ENCODE peak calls at places on chromosomes 13 and 19, in seven cellular contexts. One of them, this sample, is unnamed. For H3K4me1, the result is how much of the 10 kb centered on the place peaks cover.

GRCh38 chr19:11008111-11008510 is 47.3 kb downstream of the SMARCA4 start:
- DNase-seq in IMR-90: no peak
- DNase-seq in H9: no peak
- DNase-seq in mesenchymal stem cell: no peak
- DNase-seq in H1: no peak
- DNase-seq in neuronal stem cell: no peak
- DNase-seq in trophoblast cell: peak
- DNase-seq in this sample: no peak

GRCh38 chr19:23203841-23204344 is 46.3 kb downstream of the ZNF724 start:
- DNase-seq in IMR-90: no peak
- DNase-seq in neuronal stem cell: no peak
- DNase-seq in H9: peak
- DNase-seq in H1: no peak
- DNase-seq in trophoblast cell: no peak
- DNase-seq in mesenchymal stem cell: no peak
- DNase-seq in this sample: no peak

GRCh38 chr13:98416408-98416807 is 160.5 kb downstream of the STK24 start:
- DNase-seq in neuronal stem cell: no peak
- DNase-seq in IMR-90: no peak
- DNase-seq in trophoblast cell: peak
- DNase-seq in H9: no peak
- DNase-seq in mesenchymal stem cell: no peak
- DNase-seq in H1: no peak
- DNase-seq in this sample: no peak

GRCh38 chr13:31073859-31074718 is 87.6 kb downstream of the HSPH1 start:
- DNase-seq in mesenchymal stem cell: peak
- DNase-seq in H1: no peak
- DNase-seq in neuronal stem cell: peak
- DNase-seq in H9: no peak
- DNase-seq in IMR-90: peak
- DNase-seq in trophoblast cell: no peak
- DNase-seq in this sample: peak

GRCh38 chr13:114057131-114058050 is 75.0 kb downstream of the RASA3 start:
- DNase-seq in H9: no peak
- DNase-seq in mesenchymal stem cell: no peak
- DNase-seq in neuronal stem cell: no peak
- DNase-seq in trophoblast cell: no peak
- DNase-seq in IMR-90: no peak
- DNase-seq in H1: no peak
- DNase-seq in this sample: no peak

GRCh38 chr13:98586400-98587144 is 9.7 kb upstream of the STK24 start:
- DNase-seq in neuronal stem cell: no peak
- DNase-seq in H1: no peak
- DNase-seq in H9: no peak
- DNase-seq in mesenchymal stem cell: no peak
- DNase-seq in trophoblast cell: no peak
- DNase-seq in IMR-90: no peak
- DNase-seq in this sample: no peak

GRCh38 chr19:2469102-2469914 is 6.6 kb upstream of the GADD45B start:
- DNase-seq in IMR-90: peak
- DNase-seq in trophoblast cell: peak
- DNase-seq in neuronal stem cell: no peak
- DNase-seq in mesenchymal stem cell: peak
- DNase-seq in H9: peak
- DNase-seq in H1: no peak
- DNase-seq in this sample: peak

GRCh38 chr13:66099825-66100224 is 1130.3 kb downstream of the PCDH9 start:
- DNase-seq in IMR-90: no peak
- DNase-seq in neuronal stem cell: no peak
- DNase-seq in trophoblast cell: no peak
- DNase-seq in H1: no peak
- DNase-seq in mesenchymal stem cell: no peak
- DNase-seq in H9: no peak
- DNase-seq in this sample: no peak

GRCh38 chr13:110129539-110130186 is 177.3 kb downstream of the COL4A1 start:
- DNase-seq in mesenchymal stem cell: no peak
- DNase-seq in IMR-90: no peak
- DNase-seq in neuronal stem cell: no peak
- DNase-seq in H1: no peak
- DNase-seq in trophoblast cell: no peak
- DNase-seq in H9: no peak
- DNase-seq in this sample: no peak

GRCh38 chr19:991174-991931 is 7.2 kb downstream of the WDR18 start:
- DNase-seq in trophoblast cell: peak
- DNase-seq in H1: peak
- DNase-seq in IMR-90: peak
- DNase-seq in H9: peak
- DNase-seq in mesenchymal stem cell: peak
- DNase-seq in neuronal stem cell: no peak
- DNase-seq in this sample: peak

GRCh38 chr13:46795321-46795720 is 1.6 kb downstream of the ESD start:
- DNase-seq in mesenchymal stem cell: no peak
- DNase-seq in trophoblast cell: no peak
- DNase-seq in H1: no peak
- DNase-seq in H9: no peak
- DNase-seq in neuronal stem cell: no peak
- DNase-seq in IMR-90: no peak
- DNase-seq in this sample: peak

GRCh38 chr19:1104452-1105216 is 840 bp downstream of the GPX4 start:
- DNase-seq in trophoblast cell: peak
- DNase-seq in H9: peak
- DNase-seq in mesenchymal stem cell: peak
- DNase-seq in neuronal stem cell: peak
- DNase-seq in IMR-90: peak
- DNase-seq in H1: peak
- DNase-seq in this sample: peak

GRCh38 chr19:41626278-41626677 is 596 bp downstream of the CEACAM4 start:
- DNase-seq in IMR-90: no peak
- DNase-seq in mesenchymal stem cell: no peak
- DNase-seq in neuronal stem cell: no peak
- DNase-seq in H1: no peak
- DNase-seq in H9: no peak
- DNase-seq in trophoblast cell: no peak
- DNase-seq in this sample: no peak
- H4K8ac ChIP-seq in IMR-90: no peak
- H4K8ac ChIP-seq in mesenchymal stem cell: no peak
- H4K8ac ChIP-seq in neuronal stem cell: no peak
- H4K8ac ChIP-seq in H1: no peak
- H4K8ac ChIP-seq in H9: no peak
- H4K8ac ChIP-seq in trophoblast cell: no peak
- H4K8ac ChIP-seq in this sample: no peak

GRCh38 chr19:13031917-13032623 is 36.8 kb downstream of the NFIX start:
- DNase-seq in mesenchymal stem cell: no peak
- DNase-seq in H1: no peak
- DNase-seq in neuronal stem cell: no peak
- DNase-seq in trophoblast cell: no peak
- DNase-seq in H9: no peak
- DNase-seq in IMR-90: peak
- DNase-seq in this sample: no peak

GRCh38 chr19:13032837-13033236 is 37.6 kb downstream of the NFIX start:
- DNase-seq in IMR-90: no peak
- DNase-seq in H9: no peak
- DNase-seq in neuronal stem cell: no peak
- DNase-seq in trophoblast cell: no peak
- DNase-seq in H1: no peak
- DNase-seq in mesenchymal stem cell: no peak
- DNase-seq in this sample: no peak

GRCh38 chr19:13034636-13035035 is 39.4 kb downstream of the NFIX start:
- DNase-seq in IMR-90: no peak
- DNase-seq in H1: no peak
- DNase-seq in H9: no peak
- DNase-seq in trophoblast cell: no peak
- DNase-seq in mesenchymal stem cell: no peak
- DNase-seq in neuronal stem cell: no peak
- DNase-seq in this sample: no peak

GRCh38 chr19:13033819-13034611 is 38.7 kb downstream of the NFIX start:
- DNase-seq in H1: peak
- DNase-seq in mesenchymal stem cell: peak
- DNase-seq in trophoblast cell: peak
- DNase-seq in H9: peak
- DNase-seq in neuronal stem cell: no peak
- DNase-seq in IMR-90: peak
- DNase-seq in this sample: peak

GRCh38 chr19:13033244-13033643 is 38.0 kb downstream of the NFIX start:
- DNase-seq in H1: no peak
- DNase-seq in neuronal stem cell: no peak
- DNase-seq in trophoblast cell: no peak
- DNase-seq in mesenchymal stem cell: no peak
- DNase-seq in IMR-90: no peak
- DNase-seq in H9: no peak
- DNase-seq in this sample: no peak
- H3K4me1 ChIP-seq in H1: under half
- H3K4me1 ChIP-seq in neuronal stem cell: under half
- H3K4me1 ChIP-seq in trophoblast cell: under half
- H3K4me1 ChIP-seq in mesenchymal stem cell: under half
- H3K4me1 ChIP-seq in IMR-90: under half
- H3K4me1 ChIP-seq in H9: under half
- H3K4me1 ChIP-seq in this sample: under half

GRCh38 chr19:58398545-58398944 is 3.1 kb downstream of the RNF225 start:
- DNase-seq in neuronal stem cell: no peak
- DNase-seq in mesenchymal stem cell: no peak
- DNase-seq in H1: no peak
- DNase-seq in trophoblast cell: no peak
- DNase-seq in IMR-90: no peak
- DNase-seq in H9: no peak
- DNase-seq in this sample: no peak

GRCh38 chr19:58401825-58402433 is 6.5 kb downstream of the RNF225 start:
- DNase-seq in neuronal stem cell: no peak
- DNase-seq in IMR-90: no peak
- DNase-seq in H1: no peak
- DNase-seq in mesenchymal stem cell: no peak
- DNase-seq in H9: no peak
- DNase-seq in trophoblast cell: no peak
- DNase-seq in this sample: no peak

GRCh38 chr19:58399903-58400637 is 4.6 kb downstream of the RNF225 start:
- DNase-seq in H1: no peak
- DNase-seq in IMR-90: no peak
- DNase-seq in neuronal stem cell: no peak
- DNase-seq in trophoblast cell: no peak
- DNase-seq in H9: peak
- DNase-seq in mesenchymal stem cell: no peak
- DNase-seq in this sample: no peak

GRCh38 chr19:58400916-58401824 is 5.7 kb downstream of the RNF225 start:
- DNase-seq in H1: peak
- DNase-seq in trophoblast cell: peak
- DNase-seq in IMR-90: peak
- DNase-seq in mesenchymal stem cell: peak
- DNase-seq in neuronal stem cell: peak
- DNase-seq in H9: peak
- DNase-seq in this sample: peak

GRCh38 chr19:58400638-58400915 is 5.1 kb downstream of the RNF225 start:
- DNase-seq in IMR-90: no peak
- DNase-seq in trophoblast cell: no peak
- DNase-seq in H1: no peak
- DNase-seq in H9: no peak
- DNase-seq in mesenchymal stem cell: no peak
- DNase-seq in neuronal stem cell: no peak
- DNase-seq in this sample: no peak
- H3K9ac ChIP-seq in IMR-90: peak
- H3K9ac ChIP-seq in trophoblast cell: no peak
- H3K9ac ChIP-seq in H1: no peak
- H3K9ac ChIP-seq in H9: no peak
- H3K9ac ChIP-seq in mesenchymal stem cell: peak
- H3K9ac ChIP-seq in neuronal stem cell: peak
- H3K9ac ChIP-seq in this sample: peak

GRCh38 chr19:45608948-45609347 is 6.9 kb upstream of the GPR4 start:
- DNase-seq in IMR-90: no peak
- DNase-seq in H9: no peak
- DNase-seq in neuronal stem cell: no peak
- DNase-seq in mesenchymal stem cell: no peak
- DNase-seq in trophoblast cell: no peak
- DNase-seq in H1: no peak
- DNase-seq in this sample: no peak

GRCh38 chr19:45615795-45616708 is 14.0 kb upstream of the GPR4 start:
- DNase-seq in trophoblast cell: peak
- DNase-seq in H9: peak
- DNase-seq in IMR-90: peak
- DNase-seq in H1: peak
- DNase-seq in mesenchymal stem cell: peak
- DNase-seq in neuronal stem cell: peak
- DNase-seq in this sample: peak

GRCh38 chr19:45616709-45617027 is 14.7 kb upstream of the GPR4 start:
- DNase-seq in mesenchymal stem cell: no peak
- DNase-seq in H1: no peak
- DNase-seq in IMR-90: no peak
- DNase-seq in neuronal stem cell: no peak
- DNase-seq in H9: peak
- DNase-seq in trophoblast cell: no peak
- DNase-seq in this sample: no peak

DNA sequence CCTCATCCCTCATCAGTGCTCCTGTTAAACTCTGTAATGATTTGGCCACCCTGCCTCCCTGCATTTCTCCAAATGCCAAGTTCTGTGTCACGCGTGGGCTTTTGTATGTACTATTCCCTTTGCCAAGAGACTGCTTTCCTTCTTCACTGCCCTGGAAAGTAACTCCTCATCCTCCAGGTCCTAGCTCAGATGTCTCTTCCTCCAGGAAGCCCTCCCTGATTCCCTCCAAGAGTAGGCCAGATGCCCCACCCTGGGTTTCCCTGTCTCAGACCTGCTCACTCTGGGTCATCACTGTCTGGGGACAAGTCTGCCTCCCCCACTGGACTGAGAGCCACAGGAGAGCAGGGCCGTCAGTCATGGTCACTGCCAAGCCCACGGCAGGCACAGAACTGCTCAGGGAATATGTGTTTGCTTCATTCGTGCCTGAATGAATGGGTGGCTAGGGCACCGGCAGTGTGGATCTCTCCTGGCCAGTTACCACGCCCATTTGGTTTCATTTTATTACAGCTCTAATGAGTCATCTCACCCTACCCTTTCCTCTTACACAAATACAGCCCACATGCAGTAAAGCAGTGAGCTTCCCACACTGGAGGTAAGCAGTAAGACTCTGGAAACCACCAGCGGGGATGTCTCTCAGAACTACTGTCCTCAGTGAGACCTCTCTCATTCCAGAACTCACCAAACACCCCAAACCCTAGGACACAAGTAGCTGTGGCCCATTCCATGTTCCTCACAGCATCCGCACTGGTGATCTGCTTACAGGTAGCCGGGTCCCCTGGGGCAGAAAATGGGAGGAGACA is 12.1 kb upstream of the GPR4 start:
- DNase-seq in H1: no peak
- DNase-seq in mesenchymal stem cell: peak
- DNase-seq in IMR-90: peak
- DNase-seq in neuronal stem cell: no peak
- DNase-seq in H9: no peak
- DNase-seq in trophoblast cell: peak
- DNase-seq in this sample: no peak
- H4K8ac ChIP-seq in H1: no peak
- H4K8ac ChIP-seq in mesenchymal stem cell: no peak
- H4K8ac ChIP-seq in IMR-90: no peak
- H4K8ac ChIP-seq in neuronal stem cell: no peak
- H4K8ac ChIP-seq in H9: no peak
- H4K8ac ChIP-seq in trophoblast cell: no peak
- H4K8ac ChIP-seq in this sample: no peak

GRCh38 chr19:3679138-3679537 is 21.1 kb downstream of the PIP5K1C start:
- DNase-seq in H9: no peak
- DNase-seq in neuronal stem cell: no peak
- DNase-seq in mesenchymal stem cell: no peak
- DNase-seq in trophoblast cell: no peak
- DNase-seq in H1: no peak
- DNase-seq in IMR-90: no peak
- DNase-seq in this sample: no peak
- H3K4me1 ChIP-seq in H9: under half
- H3K4me1 ChIP-seq in neuronal stem cell: under half
- H3K4me1 ChIP-seq in mesenchymal stem cell: half or more
- H3K4me1 ChIP-seq in trophoblast cell: under half
- H3K4me1 ChIP-seq in H1: under half
- H3K4me1 ChIP-seq in IMR-90: under half
- H3K4me1 ChIP-seq in this sample: under half

GRCh38 chr19:45884682-45885555 is 1.0 kb downstream of the IRF2BP1 start:
- DNase-seq in IMR-90: no peak
- DNase-seq in H9: peak
- DNase-seq in trophoblast cell: peak
- DNase-seq in neuronal stem cell: no peak
- DNase-seq in H1: no peak
- DNase-seq in mesenchymal stem cell: no peak
- DNase-seq in this sample: peak
- H3K9ac ChIP-seq in IMR-90: no peak
- H3K9ac ChIP-seq in H9: no peak
- H3K9ac ChIP-seq in trophoblast cell: peak
- H3K9ac ChIP-seq in neuronal stem cell: peak
- H3K9ac ChIP-seq in H1: peak
- H3K9ac ChIP-seq in mesenchymal stem cell: peak
- H3K9ac ChIP-seq in this sample: peak